ENCODE peak calls at places on chromosomes 13 and 19, in six cellular contexts. K is anterior cingulate cortex; M is fibroblast of lung; V is stimulated activated CD4-positive, alpha-beta T cell treated with anti-CD3 and anti-CD28 coated beads, Interleukin-12 subunit alpha, Interleukin-12 subunit beta, amount 100 ng/mL, for 48 hours; D is small intestine; P is NCI-H2081. H is an unnamed sample.

GRCh38 chr13:21458457-21458815 is 667 bp downstream of the ZDHHC20 start:
- DNase-seq in K (peak; percentile 25), M (no peak), V (peak; percentile 24), D (peak; percentile 62), P (no peak), H (no peak)

GRCh38 chr19:13875824-13876223 is 1.1 kb upstream of the NANOS3 start:
- DNase-seq in K (no peak), M (no peak), V (no peak), D (no peak), P (no peak), H (no peak)

GRCh38 chr19:6065685-6066365 is 44.5 kb downstream of the RFX2 start:
- DNase-seq in K (no peak), M (peak; percentile 77), V (no peak), D (peak; percentile 73), P (peak; percentile 52), H (no peak)

GRCh38 chr13:80100636-80101035 is 240.3 kb downstream of the SPRY2 start:
- DNase-seq in K (no peak), M (peak; percentile 55), V (no peak), D (no peak), P (no peak), H (no peak)

GRCh38 chr19:9877775-9878510 is 42.8 kb downstream of the PIN1 start:
- DNase-seq in K (no peak), M (peak; percentile 59), V (no peak), D (no peak), P (no peak), H (peak; percentile 58)

GRCh38 chr19:32318884-32319520 is 26.4 kb upstream of the ZNF507 start:
- DNase-seq in K (peak; percentile 15), M (no peak), V (no peak), D (peak; percentile 34), P (no peak), H (peak; percentile 8)

GRCh38 chr19:1252818-1253513 is 4.6 kb downstream of the MIDN start:
- DNase-seq in K (peak; percentile 96), M (peak; percentile 98), V (peak; percentile 67), D (peak; percentile 89), P (peak; percentile 91), H (no peak)

GRCh38 chr13:112575680-112576079 is 12.3 kb downstream of the TUBGCP3 start:
- DNase-seq in K (no peak), M (peak; percentile 21), V (no peak), D (no peak), P (no peak), H (no peak)

GRCh38 chr19:45667620-45668341 is at the start of gene GIPR:
- DNase-seq in K (peak; percentile 15), M (peak; percentile 14), V (peak; percentile 68), D (peak; percentile 68), P (no peak), H (peak; percentile 72)

GRCh38 chr13:40549500-40550094 is 116.8 kb downstream of the FOXO1 start:
- DNase-seq in K (no peak), M (peak; percentile 68), V (no peak), D (no peak), P (no peak), H (no peak)

H was measured in HCT116.